ENCODE peak calls at places on chromosomes 12 and 14, in six cellular contexts. V, L, F, W, Y and A are unnamed samples.

GRCh38 chr12:5556033-5556614 is 124.2 kb downstream of the NTF3 start:
- DNase-seq in F (peak; percentile 6), Y (no peak), V (no peak), L (no peak), W (no peak), A (peak; percentile 59)

GRCh38 chr12:103905730-103906349 is 24.4 kb upstream of the HSP90B1 start:
- DNase-seq in L (no peak), F (no peak), W (no peak), V (no peak), Y (no peak), A (no peak)

GRCh38 chr12:75977952-75978671 is 53.5 kb downstream of the PHLDA1 start:
- DNase-seq in W (no peak), L (peak; percentile 93), V (peak; percentile 99), F (peak; percentile 94), Y (peak; percentile 93), A (peak; percentile 53)

GRCh38 chr14:99549684-99550083 is 54.3 kb downstream of the CCDC85C start:
- DNase-seq in L (no peak), W (no peak), V (peak; percentile 40), Y (no peak), F (no peak), A (no peak)

GRCh38 chr14:53217283-53217994 is 64.3 kb upstream of the DDHD1 start:
- DNase-seq in Y (peak; percentile 65), L (peak; percentile 89), F (peak; percentile 59), W (peak; percentile 91), V (peak; percentile 76), A (peak; percentile 95)

GRCh38 chr12:46005151-46005797 is 14.9 kb upstream of the SCAF11 start:
- DNase-seq in V (peak; percentile 43), L (no peak), W (no peak), Y (no peak), F (no peak), A (no peak)

GRCh38 chr14:69996197-69996596 is 117.0 kb downstream of the SMOC1 start:
- DNase-seq in W (no peak), V (peak; percentile 74), Y (no peak), F (no peak), L (peak; percentile 28), A (no peak)

GRCh38 chr12:131565256-131566005 is 145.5 kb upstream of the SFSWAP start:
- DNase-seq in V (no peak), Y (no peak), L (no peak), W (peak; percentile 42), F (no peak), A (no peak)

GRCh38 chr12:59715434-59715833 is 119.6 kb downstream of the SLC16A7 start:
- DNase-seq in L (no peak), V (no peak), F (no peak), Y (no peak), W (no peak), A (no peak)

GRCh38 chr12:74334770-74335169 is 202.9 kb upstream of the ATXN7L3B start:
- DNase-seq in W (no peak), Y (no peak), F (peak; percentile 26), V (no peak), L (no peak), A (peak; percentile 10)

GRCh38 chr12:116864371-116865160 is 16.7 kb downstream of the HRK start:
- DNase-seq in W (no peak), L (no peak), V (peak; percentile 84), Y (no peak), F (no peak), A (no peak)

GRCh38 chr14:77092676-77093075 is 5.4 kb upstream of the CIPC start:
- DNase-seq in W (no peak), L (no peak), Y (no peak), F (no peak), V (no peak), A (no peak)

GRCh38 chr12:98870521-98870920 is 225.4 kb downstream of the APAF1 start:
- DNase-seq in W (peak; percentile 41), L (no peak), V (no peak), Y (no peak), F (no peak), A (no peak)

GRCh38 chr12:46101121-46101869 is 110.9 kb upstream of the SCAF11 start:
- DNase-seq in V (peak; percentile 55), W (peak; percentile 7), Y (no peak), L (peak; percentile 39), F (no peak), A (no peak)

GRCh38 chr12:53123578-53124351 is 20.5 kb downstream of the SOAT2 start:
- DNase-seq in L (no peak), F (no peak), W (no peak), V (peak; percentile 84), Y (no peak), A (no peak)

GRCh38 chr12:47088021-47088944 is 8.5 kb upstream of the AMIGO2 start:
- DNase-seq in V (no peak), F (no peak), Y (no peak), L (peak; percentile 66), W (no peak), A (no peak)

GRCh38 chr12:85179680-85180300 is 100.2 kb upstream of the ALX1 start:
- DNase-seq in V (peak; percentile 7), F (no peak), L (no peak), W (no peak), Y (no peak), A (no peak)

GRCh38 chr14:66369157-66369706 is 116.9 kb upstream of the CCDC196 start:
- DNase-seq in L (peak; percentile 41), V (no peak), Y (no peak), W (no peak), F (no peak), A (no peak)

GRCh38 chr14:94338023-94338422 is 14.9 kb upstream of the SERPINA6 start:
- DNase-seq in L (no peak), W (no peak), V (no peak), Y (no peak), F (no peak), A (no peak)

GRCh38 chr14:66999978-67000377 is 189.3 kb upstream of the GARIN2 start:
- DNase-seq in V (no peak), L (no peak), W (no peak), F (no peak), Y (no peak), A (no peak)

GRCh38 chr12:70842942-70843341 is 77.6 kb downstream of the PTPRR start:
- DNase-seq in F (no peak), V (no peak), W (no peak), Y (no peak), L (no peak), A (no peak)

GRCh38 chr14:75522919-75523318 is 650 bp downstream of the BATF start:
- DNase-seq in F (no peak), L (no peak), Y (no peak), W (no peak), V (no peak), A (no peak)

GRCh38 chr12:6110006-6110405 is 14.5 kb downstream of the VWF start:
- DNase-seq in Y (no peak), F (no peak), L (no peak), V (peak; percentile 4), W (no peak), A (no peak)

GRCh38 chr12:106345739-106346138 is 11.8 kb upstream of the POLR3B start:
- DNase-seq in L (peak; percentile 73), V (peak; percentile 41), W (peak; percentile 72), Y (no peak), F (peak; percentile 51), A (peak; percentile 72)

GRCh38 chr14:74616996-74617700 is 5.1 kb upstream of the LTBP2 start:
- DNase-seq in W (peak; percentile 19), F (no peak), Y (no peak), V (peak; percentile 61), L (no peak), A (peak; percentile 30)

GRCh38 chr14:97074456-97074855 is 277.3 kb downstream of the VRK1 start:
- DNase-seq in V (no peak), L (no peak), Y (no peak), W (no peak), F (no peak), A (no peak)

GRCh38 chr14:103998027-103998426 is 55.7 kb upstream of the RD3L start:
- DNase-seq in V (no peak), W (no peak), Y (no peak), L (no peak), F (no peak), A (no peak)

GRCh38 chr14:103999795-104000440 is 57.6 kb upstream of the RD3L start:
- DNase-seq in Y (no peak), V (no peak), L (no peak), F (no peak), W (no peak), A (no peak)

GRCh38 chr14:103994535-103995184 is 52.3 kb upstream of the RD3L start:
- DNase-seq in V (peak; percentile 38), L (no peak), F (no peak), Y (no peak), W (no peak), A (no peak)

GRCh38 chr14:103997391-103997790 is 55.1 kb upstream of the RD3L start:
- DNase-seq in L (no peak), V (no peak), Y (no peak), F (no peak), W (no peak), A (no peak)

GRCh38 chr14:103995876-103996275 is 53.5 kb upstream of the RD3L start:
- DNase-seq in L (no peak), V (no peak), F (no peak), W (no peak), Y (no peak), A (no peak)
- H3K27me3 ChIP-seq in L (no peaks in the 10 kb centered on the region), V (peaks cover 37% of the 10 kb centered on the region), F (no peaks in the 10 kb centered on the region), W (no peaks in the 10 kb centered on the region), Y (no peaks in the 10 kb centered on the region), A (no peaks in the 10 kb centered on the region)

GRCh38 chr14:35786856-35787255 is 22.2 kb downstream of the RALGAPA1 start:
- DNase-seq in V (no peak), L (no peak), W (no peak), Y (no peak), F (no peak), A (no peak)
- TF ChIP-seq EZH2 in V (no peak), L (no peak), W (no peak), Y (no peak), F (no peak), A (no peak)

GRCh38 chr12:100733817-100734593 is 60.6 kb upstream of the ANO4 start:
- DNase-seq in V (peak; percentile 80), L (peak; percentile 45), F (peak; percentile 21), Y (no peak), W (peak; percentile 55), A (peak; percentile 68)
- TF ChIP-seq EZH2phosphoT487 in V (no peak), L (no peak), F (no peak), Y (no peak), W (no peak), A (no peak)

GRCh38 chr14:48670939-48671338 is 915.2 kb downstream of the RPS29 start:
- DNase-seq in F (no peak), W (no peak), V (no peak), L (no peak), Y (no peak), A (no peak)
- H3K27me3 ChIP-seq in F (no peaks in the 10 kb centered on the region), W (no peaks in the 10 kb centered on the region), V (no peaks in the 10 kb centered on the region), L (no peaks in the 10 kb centered on the region), Y (no peaks in the 10 kb centered on the region), A (no peaks in the 10 kb centered on the region)

GRCh38 chr14:22981090-22982012 is 1.0 kb downstream of the AJUBA start:
- DNase-seq in Y (no peak), V (peak; percentile 64), W (peak; percentile 57), F (no peak), L (peak; percentile 60), A (peak; percentile 44)
- TF ChIP-seq EZH2 in Y (no peak), V (no peak), W (no peak), F (no peak), L (no peak), A (no peak)